ENCODE peak calls at places on chromosomes 7 and 10, in five cellular contexts. Y is fibroblast of lung, A is uterus, C is heart left ventricle, P is mucosa of descending colon. R is an unnamed sample. For H3K4me1, the result is how much of the 10 kb centered on the place peaks cover.

GRCh38 chr7:129271500-129272355 is 46.9 kb downstream of the AHCYL2 start:
- DNase-seq in Y (peak), A (no peak), C (no peak), P (peak), R (peak)

GRCh38 chr7:98641646-98642489 is 24.8 kb downstream of the NPTX2 start:
- DNase-seq in Y (no peak), A (no peak), C (no peak), P (peak), R (no peak)

GRCh38 chr7:115221484-115221883 is 299.6 kb downstream of the MDFIC start:
- DNase-seq in Y (no peak), A (no peak), C (no peak), P (no peak), R (no peak)

GRCh38 chr7:51647931-51648351 is 331.3 kb upstream of the COBL start:
- DNase-seq in Y (peak), A (no peak), C (no peak), P (peak), R (peak)

GRCh38 chr10:68135922-68136718 is 26.8 kb downstream of the MYPN start:
- DNase-seq in Y (peak), A (no peak), C (peak), P (no peak), R (no peak)

GRCh38 chr10:27448926-27449325 is 55.2 kb upstream of the RAB18 start:
- DNase-seq in Y (peak), A (no peak), C (no peak), P (no peak), R (no peak)

GRCh38 chr7:91020611-91021385 is 243.4 kb upstream of the FZD1 start:
- DNase-seq in Y (peak), A (no peak), C (no peak), P (no peak), R (no peak)

GRCh38 chr7:42869131-42870020 is 42.5 kb downstream of the C7orf25 start:
- DNase-seq in Y (peak), A (no peak), C (no peak), P (no peak), R (no peak)

GRCh38 chr7:139673230-139673629 is 104.6 kb downstream of the HIPK2 start:
- DNase-seq in Y (no peak), A (no peak), C (no peak), P (no peak), R (no peak)

GRCh38 chr7:130489140-130489967 is 2.5 kb upstream of the MEST start:
- DNase-seq in Y (peak), A (no peak), C (no peak), P (no peak), R (peak)
- H3K4me1 ChIP-seq in Y (under half), A (under half), C (under half), P (under half), R (under half)

GRCh38 chr10:131354380-131354779 is 42.9 kb upstream of the TCERG1L start:
- DNase-seq in Y (no peak), A (no peak), C (no peak), P (no peak), R (peak)
- TF ChIP-seq CTCF in Y (no peak), A (no peak), C (no peak), P (no peak), R (no peak)

GRCh38 chr10:104262055-104262454 is 6.9 kb upstream of the GSTO2 start:
- DNase-seq in Y (no peak), A (no peak), C (peak), P (no peak), R (no peak)
- H3K4me1 ChIP-seq in Y (under half), A (under half), C (half or more), P (under half), R (under half)

GRCh38 chr10:86658751-86659150 is 4.4 kb downstream of the OPN4 start:
- DNase-seq in Y (no peak), A (no peak), C (peak), P (no peak), R (no peak)

GRCh38 chr10:86659721-86660438 is 5.5 kb downstream of the OPN4 start:
- DNase-seq in Y (no peak), A (peak), C (peak), P (no peak), R (no peak)

GRCh38 chr10:86657396-86658011 is 3.2 kb downstream of the OPN4 start:
- DNase-seq in Y (no peak), A (no peak), C (peak), P (no peak), R (peak)

GRCh38 chr10:86658261-86658741 is 4.0 kb downstream of the OPN4 start:
- DNase-seq in Y (no peak), A (peak), C (peak), P (no peak), R (peak)

GRCh38 chr10:86659161-86659691 is 4.9 kb downstream of the OPN4 start:
- DNase-seq in Y (no peak), A (no peak), C (peak), P (no peak), R (peak)
- TF ChIP-seq CTCF in Y (no peak), A (no peak), C (no peak), P (no peak), R (no peak)

GRCh38 chr7:134774076-134774475 is 5.4 kb upstream of the CALD1 start:
- DNase-seq in Y (no peak), A (no peak), C (no peak), P (no peak), R (no peak)

GRCh38 chr7:134772401-134772800 is 7.0 kb upstream of the CALD1 start:
- DNase-seq in Y (no peak), A (no peak), C (no peak), P (no peak), R (no peak)

GRCh38 chr7:134770676-134771075 is 8.8 kb upstream of the CALD1 start:
- DNase-seq in Y (no peak), A (no peak), C (no peak), P (no peak), R (no peak)

GRCh38 chr7:134773164-134773563 is 6.3 kb upstream of the CALD1 start:
- DNase-seq in Y (no peak), A (no peak), C (no peak), P (no peak), R (no peak)

DNA sequence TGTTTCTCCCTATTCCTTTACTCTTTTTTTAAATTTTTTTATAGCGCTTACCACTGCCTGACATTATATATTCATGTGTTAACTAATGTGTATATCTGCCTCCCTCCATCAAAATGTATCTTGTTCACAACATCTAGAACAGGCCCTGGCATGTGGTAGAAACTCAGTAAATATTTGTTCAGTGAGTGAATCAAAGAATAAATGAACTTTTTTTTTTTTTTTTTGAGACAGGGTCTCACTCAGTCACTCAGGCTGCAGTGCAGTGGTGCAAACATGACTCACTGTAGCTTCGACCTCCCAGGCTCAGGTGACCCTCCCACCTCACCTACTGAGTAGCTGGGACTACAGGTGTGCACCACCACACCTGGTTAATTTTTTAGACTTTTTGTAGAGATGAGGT is 7.5 kb upstream of the CALD1 start:
- DNase-seq in Y (no peak), A (no peak), C (no peak), P (no peak), R (no peak)
- H3K4me1 ChIP-seq in Y (under half), A (under half), C (under half), P (under half), R (under half)

DNA sequence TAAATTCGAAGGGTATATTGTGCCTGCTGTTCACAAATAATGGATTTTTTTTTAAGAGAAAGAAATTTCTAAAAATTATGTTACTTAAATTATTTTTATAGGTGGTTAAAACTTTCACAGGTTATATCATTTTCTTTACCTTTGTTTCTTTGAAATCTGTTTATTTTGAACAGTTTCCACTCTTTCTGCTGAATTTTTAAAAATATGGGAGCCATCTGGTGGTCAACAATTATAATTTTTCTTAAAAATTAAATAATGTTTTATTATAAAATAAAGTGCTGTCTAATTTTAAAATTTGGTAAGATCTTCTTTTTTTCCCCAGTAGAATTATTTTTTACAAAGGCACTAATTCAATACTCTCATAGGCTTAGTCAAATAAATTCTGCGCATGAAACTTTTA is 263.9 kb downstream of the ETV1 start:
- DNase-seq in Y (no peak), A (no peak), C (no peak), P (no peak), R (no peak)
- TF ChIP-seq CTCF in Y (peak), A (no peak), C (no peak), P (no peak), R (no peak)

DNA sequence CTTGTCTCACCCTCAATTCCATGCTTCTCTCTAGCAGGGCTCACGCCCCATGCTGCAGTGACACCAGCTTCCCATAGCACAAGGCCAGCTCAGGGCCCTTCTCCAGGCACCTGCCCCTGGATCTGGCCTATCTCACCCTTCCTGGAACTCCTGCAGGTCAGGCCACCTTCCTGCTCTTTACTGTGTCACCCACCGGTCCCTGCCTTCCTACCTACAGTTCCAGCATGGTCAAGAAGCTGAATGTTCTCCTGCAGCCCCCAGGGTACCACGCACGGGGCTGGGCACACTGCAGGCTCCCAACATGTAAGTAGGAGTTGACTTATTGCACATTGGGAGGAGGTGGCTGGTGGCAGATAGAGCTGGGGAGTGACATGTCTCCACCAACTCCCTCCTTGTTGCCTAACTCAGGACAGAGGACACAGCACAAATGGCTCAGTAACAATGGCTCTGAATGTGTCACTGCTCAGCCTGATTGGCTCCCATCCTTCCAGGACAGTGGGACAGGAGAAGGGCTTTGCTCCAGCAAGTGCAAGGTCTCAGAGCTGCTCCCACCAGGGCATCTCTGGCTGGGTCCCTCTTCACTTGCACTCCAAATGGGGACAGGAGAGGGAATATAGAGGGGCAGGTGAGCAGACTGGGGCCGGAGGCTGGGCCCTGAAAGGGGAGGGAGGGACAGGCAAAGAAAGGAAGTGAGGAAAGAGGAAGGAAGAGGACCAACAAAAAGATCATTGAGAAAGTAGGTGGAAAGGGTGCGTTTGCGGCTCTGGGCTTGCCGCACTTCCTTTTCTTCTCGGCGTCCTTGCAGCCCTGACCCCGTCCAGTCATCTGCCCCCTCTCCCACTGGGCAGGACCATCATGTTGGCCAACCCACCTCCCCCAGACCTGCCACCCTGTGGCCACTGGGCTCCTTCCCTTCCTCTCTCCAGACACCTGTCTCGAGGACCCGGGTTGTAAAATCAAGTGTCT is 14.3 kb downstream of the ITPRIP start:
- DNase-seq in Y (no peak), A (no peak), C (peak), P (no peak), R (no peak)
- H3K4me1 ChIP-seq in Y (under half), A (under half), C (half or more), P (under half), R (under half)

GRCh38 chr10:77574436-77574835 is 63.2 kb downstream of the KCNMA1 start:
- DNase-seq in Y (no peak), A (no peak), C (no peak), P (no peak), R (no peak)
- TF ChIP-seq CTCF in Y (peak), A (no peak), C (no peak), P (no peak), R (no peak)